ENCODE peak calls at places on chromosomes 4 and X, in seven cellular contexts. V, U, W, G, A, J and P are unnamed samples.

GRCh38 chrX:1466971-1467561 is 14.4 kb upstream of the ASMTL start:
- DNase-seq in V (no peak), U (no peak), W (no peak), G (no peak), A (peak; percentile 68), J (no peak), P (no peak)

GRCh38 chrX:129522184-129523059 is 868 bp downstream of the SMARCA1 start:
- DNase-seq in V (peak; percentile 61), U (no peak), W (no peak), G (peak; percentile 70), A (peak; percentile 18), J (peak; percentile 75), P (no peak)

GRCh38 chr4:252065-252601 is 53.1 kb downstream of the ZNF732 start:
- DNase-seq in V (no peak), U (no peak), W (no peak), G (no peak), A (no peak), J (no peak), P (no peak)

GRCh38 chr4:86968477-86969015 is 33.7 kb downstream of the AFF1 start:
- DNase-seq in V (no peak), U (no peak), W (no peak), G (no peak), A (no peak), J (no peak), P (no peak)

GRCh38 chrX:97527725-97528124 is 644.0 kb downstream of the RPA4 start:
- DNase-seq in V (no peak), U (no peak), W (no peak), G (no peak), A (peak; percentile 2), J (no peak), P (no peak)

GRCh38 chr4:13963601-13964000 is 336.1 kb upstream of the BOD1L1 start:
- DNase-seq in V (no peak), U (no peak), W (no peak), G (no peak), A (no peak), J (peak; percentile 31), P (no peak)

GRCh38 chr4:3388461-3389185 is 53.1 kb upstream of the HGFAC start:
- DNase-seq in V (no peak), U (peak; percentile 74), W (no peak), G (peak; percentile 57), A (peak; percentile 79), J (peak; percentile 73), P (no peak)

GRCh38 chr4:6892190-6892908 is 17.3 kb upstream of the TBC1D14 start:
- DNase-seq in V (no peak), U (no peak), W (no peak), G (peak; percentile 70), A (peak; percentile 38), J (peak; percentile 96), P (no peak)

GRCh38 chr4:63618883-63619573 is 790.2 kb downstream of the TECRL start:
- DNase-seq in V (no peak), U (no peak), W (no peak), G (no peak), A (no peak), J (no peak), P (no peak)

GRCh38 chr4:95190751-95191436 is 357.9 kb downstream of the UNC5C start:
- DNase-seq in V (no peak), U (no peak), W (no peak), G (no peak), A (no peak), J (peak; percentile 0), P (no peak)

GRCh38 chr4:150209140-150209829 is 131.0 kb downstream of the DCLK2 start:
- DNase-seq in V (peak; percentile 51), U (no peak), W (no peak), G (peak; percentile 65), A (peak; percentile 52), J (peak; percentile 59), P (no peak)

GRCh38 chr4:19266566-19266965 is 985.1 kb upstream of the SLIT2 start:
- DNase-seq in V (no peak), U (no peak), W (no peak), G (peak; percentile 26), A (no peak), J (no peak), P (no peak)

GRCh38 chr4:118400362-118400761 is 47.6 kb upstream of the PRSS12 start:
- DNase-seq in V (no peak), U (no peak), W (no peak), G (no peak), A (no peak), J (no peak), P (no peak)

GRCh38 chrX:118675336-118675965 is 52.0 kb upstream of the IL13RA1 start:
- DNase-seq in V (no peak), U (no peak), W (no peak), G (no peak), A (no peak), J (no peak), P (no peak)

GRCh38 chrX:127459784-127460183 is 592.4 kb downstream of the ACTRT1 start:
- DNase-seq in V (no peak), U (no peak), W (no peak), G (peak; percentile 14), A (no peak), J (no peak), P (no peak)

GRCh38 chr4:55321707-55322264 is 24.3 kb upstream of the SRD5A3 start:
- DNase-seq in V (peak; percentile 63), U (peak; percentile 59), W (peak; percentile 49), G (peak; percentile 59), A (peak; percentile 25), J (peak; percentile 57), P (peak; percentile 43)

GRCh38 chrX:21932277-21932996 is 8.1 kb upstream of the SMS start:
- DNase-seq in V (peak; percentile 30), U (peak; percentile 81), W (no peak), G (no peak), A (no peak), J (peak; percentile 86), P (no peak)

GRCh38 chr4:183118585-183118984 is 19.5 kb downstream of the WWC2 start:
- DNase-seq in V (peak; percentile 29), U (peak; percentile 87), W (no peak), G (peak; percentile 65), A (no peak), J (peak; percentile 72), P (no peak)

GRCh38 chr4:154506253-154506652 is 14.7 kb upstream of the DCHS2 start:
- DNase-seq in V (no peak), U (peak; percentile 7), W (no peak), G (peak; percentile 27), A (peak; percentile 18), J (peak; percentile 21), P (no peak)

GRCh38 chr4:2924765-2925301 is 38.4 kb downstream of the NOP14 start:
- DNase-seq in V (peak; percentile 38), U (no peak), W (no peak), G (no peak), A (no peak), J (no peak), P (no peak)

GRCh38 chr4:152036626-152037025 is 275.8 kb upstream of the GATB start:
- DNase-seq in V (no peak), U (no peak), W (no peak), G (no peak), A (no peak), J (no peak), P (no peak)

GRCh38 chr4:7197910-7198309 is 5.6 kb downstream of the SORCS2 start:
- DNase-seq in V (no peak), U (no peak), W (no peak), G (no peak), A (no peak), J (peak; percentile 18), P (no peak)

GRCh38 chrX:105738162-105738561 is 84.2 kb upstream of the NRK start:
- DNase-seq in V (no peak), U (no peak), W (no peak), G (no peak), A (no peak), J (no peak), P (no peak)

GRCh38 chr4:142696334-142697122 is 149.6 kb downstream of the INPP4B start:
- DNase-seq in V (no peak), U (no peak), W (no peak), G (no peak), A (no peak), J (no peak), P (no peak)

GRCh38 chrX:40104649-40105015 is 6.9 kb upstream of the BCOR start:
- DNase-seq in V (peak; percentile 64), U (no peak), W (no peak), G (no peak), A (no peak), J (no peak), P (no peak)

GRCh38 chr4:100095729-100096595 is 94.3 kb downstream of the DDIT4L start:
- DNase-seq in V (peak; percentile 71), U (peak; percentile 53), W (peak; percentile 28), G (peak; percentile 62), A (peak; percentile 50), J (peak; percentile 66), P (peak; percentile 39)

GRCh38 chr4:181503800-181504364 is 739.3 kb upstream of the TENM3 start:
- DNase-seq in V (no peak), U (no peak), W (no peak), G (no peak), A (no peak), J (no peak), P (no peak)

GRCh38 chr4:48290146-48290772 is 20.6 kb upstream of the TEC start:
- DNase-seq in V (peak; percentile 23), U (no peak), W (no peak), G (peak; percentile 62), A (peak; percentile 53), J (peak; percentile 34), P (no peak)